ENCODE peak calls at places on chromosomes 12 and 14, in four cellular contexts. E is transverse colon, M is tibial artery, A is PC-9. I is an unnamed sample. For H3K4me1, the result is how much of the 10 kb centered on the place peaks cover.

GRCh38 chr12:79016181-79016580 is 151.6 kb downstream of the SYT1 start:
- DNase-seq in E (no peak), M (no peak), A (no peak), I (no peak)

GRCh38 chr12:20283467-20283866 is 84.9 kb upstream of the PDE3A start:
- DNase-seq in E (no peak), M (no peak), A (no peak), I (no peak)

GRCh38 chr12:6443361-6443983 is 1.3 kb upstream of the CD27 start:
- DNase-seq in E (no peak), M (no peak), A (no peak), I (no peak)

GRCh38 chr14:91357731-91358319 is 59.8 kb downstream of the CCDC88C start:
- DNase-seq in E (no peak), M (no peak), A (no peak), I (peak)

GRCh38 chr12:107361970-107362369 is 268.6 kb upstream of the CRY1 start:
- DNase-seq in E (no peak), M (no peak), A (no peak), I (no peak)

GRCh38 chr12:89571481-89572190 is 45.8 kb upstream of the POC1B start:
- DNase-seq in E (no peak), M (no peak), A (no peak), I (no peak)

GRCh38 chr12:104219908-104220404 is 4.4 kb downstream of the TXNRD1 start:
- DNase-seq in E (peak), M (peak), A (peak), I (peak)

GRCh38 chr14:100304825-100305445 is 1.3 kb downstream of the SLC25A29 start:
- DNase-seq in E (peak), M (peak), A (no peak), I (peak)

GRCh38 chr12:66623455-66623854 is 55.4 kb downstream of the GRIP1 start:
- DNase-seq in E (no peak), M (no peak), A (no peak), I (no peak)

GRCh38 chr14:81797246-81797645 is 263.6 kb upstream of the SEL1L start:
- DNase-seq in E (no peak), M (no peak), A (no peak), I (no peak)

GRCh38 chr14:94145902-94146527 is 16.6 kb upstream of the IFI27L2 start:
- DNase-seq in E (no peak), M (no peak), A (no peak), I (no peak)

GRCh38 chr12:75724913-75725312 is 213.5 kb upstream of the KRR1 start:
- DNase-seq in E (no peak), M (no peak), A (no peak), I (no peak)

GRCh38 chr12:53699673-53700015 is 23.8 kb upstream of the ATP5MC2 start:
- DNase-seq in E (no peak), M (no peak), A (no peak), I (no peak)

GRCh38 chr12:52122904-52123303 is 43.4 kb downstream of the SMIM41 start:
- DNase-seq in E (no peak), M (no peak), A (no peak), I (no peak)

GRCh38 chr12:103505371-103506236 is 9.8 kb upstream of the C12orf42 start:
- DNase-seq in E (no peak), M (no peak), A (no peak), I (no peak)

GRCh38 chr14:35959835-35960234 is 133.7 kb downstream of the BRMS1L start:
- DNase-seq in E (no peak), M (no peak), A (no peak), I (no peak)

GRCh38 chr14:60839057-60839456 is 104.5 kb downstream of the MNAT1 start:
- DNase-seq in E (no peak), M (no peak), A (no peak), I (no peak)

GRCh38 chr12:25769076-25769945 is 189.2 kb upstream of the RASSF8 start:
- DNase-seq in E (no peak), M (no peak), A (peak), I (no peak)

GRCh38 chr12:123427036-123427769 is 9.3 kb downstream of the RILPL2 start:
- DNase-seq in E (peak), M (no peak), A (no peak), I (no peak)

GRCh38 chr14:100677925-100678765 is 48.5 kb upstream of the DLK1 start:
- DNase-seq in E (peak), M (peak), A (no peak), I (peak)

GRCh38 chr12:32466986-32467711 is 67.8 kb downstream of the FGD4 start:
- DNase-seq in E (no peak), M (no peak), A (no peak), I (no peak)

GRCh38 chr12:105823810-105824209 is 314.9 kb downstream of the NUAK1 start:
- DNase-seq in E (no peak), M (no peak), A (no peak), I (no peak)

GRCh38 chr12:65596514-65597010 is 227.7 kb upstream of the HMGA2 start:
- DNase-seq in E (no peak), M (no peak), A (no peak), I (no peak)

GRCh38 chr12:93766802-93767523 is 89.8 kb downstream of the CRADD start:
- DNase-seq in E (peak), M (peak), A (no peak), I (no peak)

GRCh38 chr12:102063066-102063465 is 1.3 kb upstream of the WASHC3 start:
- DNase-seq in E (no peak), M (no peak), A (peak), I (no peak)

GRCh38 chr14:102155150-102155549 is 15.5 kb downstream of the WDR20 start:
- DNase-seq in E (no peak), M (no peak), A (peak), I (no peak)

GRCh38 chr12:21350975-21351374 is 16.3 kb upstream of the SLCO1A2 start:
- DNase-seq in E (no peak), M (no peak), A (no peak), I (no peak)

GRCh38 chr12:121524196-121524930 is 56.5 kb downstream of the KDM2B start:
- DNase-seq in E (no peak), M (no peak), A (no peak), I (peak)

GRCh38 chr14:37889087-37889486 is 293.7 kb downstream of the TTC6 start:
- DNase-seq in E (no peak), M (no peak), A (no peak), I (peak)

GRCh38 chr12:27236498-27236897 is 7.6 kb upstream of the STK38L start:
- DNase-seq in E (no peak), M (no peak), A (no peak), I (no peak)

GRCh38 chr12:98594050-98594853 is 766 bp downstream of the SLC25A3 start:
- DNase-seq in E (peak), M (peak), A (no peak), I (peak)

GRCh38 chr14:20278414-20278813 is 27.3 kb downstream of the TTC5 start:
- DNase-seq in E (no peak), M (no peak), A (no peak), I (no peak)

GRCh38 chr14:26332966-26333365 is 264.9 kb downstream of the NOVA1 start:
- DNase-seq in E (peak), M (peak), A (no peak), I (no peak)

GRCh38 chr14:34593740-34594375 is 36.1 kb downstream of the SNX6 start:
- DNase-seq in E (no peak), M (peak), A (no peak), I (no peak)

GRCh38 chr12:76020731-76021672 is 10.6 kb downstream of the PHLDA1 start:
- DNase-seq in E (peak), M (no peak), A (peak), I (no peak)

GRCh38 chr12:113136990-113137511 is 1.5 kb upstream of the RASAL1 start:
- DNase-seq in E (peak), M (no peak), A (peak), I (no peak)

GRCh38 chr12:128076188-128076587 is 190.8 kb upstream of the TMEM132C start:
- DNase-seq in E (no peak), M (no peak), A (no peak), I (no peak)

GRCh38 chr14:99752486-99753121 is 40.6 kb upstream of the EML1 start:
- DNase-seq in E (no peak), M (no peak), A (peak), I (no peak)

GRCh38 chr12:120771097-120771496 is 45.5 kb downstream of the ACADS start:
- DNase-seq in E (no peak), M (no peak), A (no peak), I (no peak)

GRCh38 chr14:52266179-52266578 is 1.3 kb upstream of the PTGDR start:
- DNase-seq in E (no peak), M (peak), A (no peak), I (no peak)

DNA sequence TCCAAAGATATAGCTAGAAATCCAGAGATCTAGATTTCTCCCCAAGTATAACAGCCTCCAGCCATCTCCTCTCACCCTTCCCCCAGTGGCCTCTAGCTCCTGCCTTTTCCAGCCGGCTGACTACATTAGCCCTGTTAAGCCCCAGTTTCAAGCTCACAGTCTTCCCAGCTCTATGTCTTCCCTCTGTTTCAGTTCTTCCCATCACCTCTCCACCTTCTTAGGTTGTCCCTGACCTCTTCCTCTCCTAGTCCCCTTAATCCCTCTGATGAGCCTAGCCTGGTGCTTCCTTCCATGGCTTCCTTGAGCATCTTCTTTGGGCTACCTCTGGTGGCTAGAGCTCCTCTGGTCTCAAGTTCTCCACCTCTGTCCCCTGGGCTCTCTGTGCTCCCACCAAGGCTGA is 944 bp upstream of the GDF11 start:
- DNase-seq in E (no peak), M (no peak), A (no peak), I (no peak)
- H3K4me1 ChIP-seq in E (under half), M (under half), A (under half), I (under half)

DNA sequence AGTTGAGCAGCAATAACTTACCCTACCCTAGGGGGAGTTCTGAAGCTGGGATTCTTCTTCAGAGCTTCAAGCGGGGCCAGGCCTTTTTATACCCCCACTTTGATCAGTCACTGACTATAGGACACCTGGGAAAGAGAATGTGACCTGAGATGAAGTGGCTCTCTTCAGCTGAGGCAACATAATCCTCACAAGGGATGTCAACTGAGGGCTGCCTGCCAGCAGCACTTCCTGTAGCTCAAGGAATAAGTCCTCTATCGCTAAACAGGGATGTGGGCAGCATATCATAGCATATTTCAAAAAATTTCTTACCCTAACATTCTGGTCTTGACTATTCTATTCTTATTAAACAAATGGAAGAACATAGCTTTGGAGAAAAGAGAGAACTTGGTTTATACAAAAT is 17.4 kb downstream of the LGALS3 start:
- DNase-seq in E (no peak), M (no peak), A (no peak), I (peak)
- H3K4me1 ChIP-seq in E (under half), M (under half), A (under half), I (under half)

DNA sequence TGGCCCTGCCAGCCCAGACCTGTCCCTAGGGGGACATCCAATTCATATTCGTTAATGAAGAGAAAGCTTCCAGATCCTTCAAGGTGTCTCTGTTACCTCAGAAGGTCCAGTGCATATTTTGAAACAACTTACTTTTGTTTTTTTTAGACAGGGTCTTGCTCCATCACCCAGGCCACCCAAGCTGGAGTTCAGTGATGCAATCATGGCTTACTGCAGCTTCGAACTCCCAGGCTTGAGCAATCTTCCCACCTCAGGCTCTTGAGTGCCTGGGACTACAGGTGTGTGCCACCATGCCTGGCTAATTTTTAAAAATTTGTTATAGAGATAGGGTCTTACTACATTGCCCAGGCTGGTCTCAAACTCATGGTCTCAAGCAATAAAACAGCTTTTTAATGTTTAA is 48.4 kb downstream of the B4GALNT3 start:
- DNase-seq in E (no peak), M (no peak), A (peak), I (no peak)
- H3K4me1 ChIP-seq in E (half or more), M (under half), A (half or more), I (under half)

GRCh38 chr12:116628989-116629388 is 69.8 kb downstream of the MAP1LC3B2 start:
- DNase-seq in E (no peak), M (no peak), A (no peak), I (no peak)
- H3K4me1 ChIP-seq in E (under half), M (under half), A (under half), I (under half)

DNA sequence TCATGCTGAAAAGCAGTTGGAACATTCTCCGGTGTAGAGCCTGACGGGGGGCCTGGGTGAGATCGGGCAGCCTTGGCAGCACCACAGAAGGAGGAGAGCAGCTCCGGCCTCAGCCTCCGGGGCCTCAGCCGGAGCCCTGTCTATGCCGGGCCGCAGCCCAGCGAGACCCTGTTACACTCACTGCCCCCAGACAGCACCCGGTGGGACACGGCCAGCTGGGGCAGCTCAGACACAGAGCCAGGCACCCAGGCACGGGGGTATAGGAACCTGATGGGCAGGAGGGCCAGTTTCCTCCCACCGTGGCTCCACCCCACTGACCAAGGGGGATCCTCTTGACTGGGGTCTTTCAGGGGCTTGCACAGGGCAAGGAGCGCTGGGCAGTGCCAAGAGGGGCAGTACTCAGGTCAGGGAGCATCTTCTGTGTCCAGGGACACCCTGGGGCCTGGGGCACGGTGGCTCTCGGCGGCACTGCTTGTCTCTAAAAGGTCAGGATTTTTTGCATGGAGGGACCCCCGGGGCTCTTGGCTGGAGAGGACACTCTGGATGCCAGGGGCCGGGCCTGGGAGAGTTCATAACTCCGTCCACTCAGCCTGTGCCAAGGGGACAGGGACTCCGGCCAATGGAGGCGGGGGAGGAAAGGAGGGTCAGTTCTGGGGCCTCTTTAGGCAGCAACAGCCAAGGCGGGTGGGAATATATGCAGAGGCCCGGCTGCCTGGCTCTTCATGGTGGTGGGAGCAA is 9.4 kb downstream of the INF2 start:
- DNase-seq in E (no peak), M (no peak), A (no peak), I (peak)
- H3K4me1 ChIP-seq in E (half or more), M (under half), A (under half), I (under half)

GRCh38 chr12:57836442-57837375 is 9.8 kb downstream of the CTDSP2 start:
- DNase-seq in E (peak), M (peak), A (no peak), I (peak)

GRCh38 chr12:57835366-57836288 is 10.9 kb downstream of the CTDSP2 start:
- DNase-seq in E (no peak), M (no peak), A (no peak), I (no peak)

GRCh38 chr12:57832966-57833365 is 13.6 kb downstream of the CTDSP2 start:
- DNase-seq in E (no peak), M (no peak), A (no peak), I (no peak)

GRCh38 chr12:57834086-57834876 is 12.2 kb downstream of the CTDSP2 start:
- DNase-seq in E (no peak), M (no peak), A (no peak), I (no peak)

DNA sequence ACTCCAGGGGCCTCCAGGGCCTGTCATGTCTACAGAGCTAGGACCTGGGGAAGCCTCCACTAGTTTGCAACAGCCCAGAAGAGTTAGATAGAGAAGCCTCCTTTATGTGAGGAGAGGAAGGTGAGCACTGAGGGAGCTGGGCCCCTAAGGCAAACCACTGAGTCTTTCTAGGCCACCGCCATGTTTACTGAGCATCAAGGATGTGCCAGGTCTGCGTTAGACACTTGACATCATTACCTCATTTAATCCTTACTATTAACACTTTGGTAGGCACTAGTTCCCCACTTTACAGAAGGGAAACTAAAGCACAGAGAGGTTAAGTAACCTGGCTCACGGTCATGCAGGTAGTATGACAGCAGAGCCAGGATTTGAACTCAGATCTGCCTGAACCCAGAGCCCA is 12.9 kb downstream of the CTDSP2 start:
- DNase-seq in E (no peak), M (no peak), A (no peak), I (no peak)
- H3K4me1 ChIP-seq in E (half or more), M (under half), A (under half), I (half or more)

DNA sequence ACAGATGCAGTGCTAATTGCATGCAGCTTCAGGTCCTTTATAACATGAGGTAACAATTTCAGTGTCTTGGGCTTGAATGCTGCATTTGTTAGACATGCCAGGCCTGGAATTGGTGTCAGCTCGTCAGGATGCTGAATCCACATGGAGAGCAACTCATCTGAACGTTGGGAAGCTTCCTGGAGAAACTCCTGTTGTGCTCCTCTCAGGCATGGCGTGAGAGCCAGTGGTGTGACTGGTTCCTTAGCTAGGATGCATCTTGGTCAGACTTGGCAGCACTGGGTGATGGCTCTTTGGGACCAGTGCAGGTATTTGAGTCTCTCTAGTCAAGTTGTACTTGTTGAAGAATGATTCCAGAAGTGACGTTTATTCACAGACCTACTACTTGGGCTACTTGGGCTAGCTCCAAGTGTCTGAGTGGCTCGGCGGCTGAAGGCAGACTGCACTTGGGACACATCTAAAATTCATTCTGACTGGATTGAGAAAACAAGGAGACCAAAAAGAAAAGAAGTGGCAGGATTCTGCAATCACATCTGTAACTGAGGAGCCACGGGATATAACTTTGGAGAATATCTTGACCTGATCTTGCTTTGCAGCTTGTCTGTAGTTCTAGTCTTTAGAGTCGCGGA is 134.8 kb upstream of the ARHGAP5 start:
- DNase-seq in E (no peak), M (no peak), A (no peak), I (no peak)
- H3K4me1 ChIP-seq in E (under half), M (under half), A (under half), I (under half)

I was measured in right cardiac atrium.